ENCODE peak calls at places on chromosomes 6 and 20, in six cellular contexts. O, K, F, A, V and Y are unnamed samples.
A peak's percentile ranks its signal among the peaks of the same experiment; 100 is the strongest.

GRCh38 chr6:89986650-89987074 is 92.4 kb downstream of the GJA10 start:
- DNase-seq in O (peak; percentile 88), K (no peak), F (no peak), A (peak; percentile 35), V (no peak), Y (no peak)

GRCh38 chr6:91438570-91438969 is 851.7 kb upstream of the MAP3K7 start:
- DNase-seq in O (no peak), K (no peak), F (no peak), A (peak; percentile 11), V (no peak), Y (no peak)

GRCh38 chr6:34243901-34244884 is 4.6 kb downstream of the SMIM29 start:
- DNase-seq in O (peak; percentile 98), K (peak; percentile 63), F (peak; percentile 79), A (peak; percentile 94), V (no peak), Y (no peak)

GRCh38 chr6:17280138-17280537 is 1.0 kb upstream of the RBM24 start:
- DNase-seq in O (no peak), K (no peak), F (no peak), A (no peak), V (no peak), Y (no peak)

GRCh38 chr20:10671221-10671849 is 2.5 kb downstream of the JAG1 start:
- DNase-seq in O (peak; percentile 96), K (peak; percentile 77), F (peak; percentile 95), A (peak; percentile 92), V (peak; percentile 57), Y (no peak)

GRCh38 chr6:108543165-108543940 is 17.4 kb upstream of the FOXO3 start:
- DNase-seq in O (no peak), K (no peak), F (no peak), A (no peak), V (no peak), Y (no peak)

GRCh38 chr20:62804632-62805364 is at the start of gene OGFR:
- DNase-seq in O (peak; percentile 75), K (peak; percentile 55), F (peak; percentile 72), A (peak; percentile 90), V (no peak), Y (peak; percentile 71)

GRCh38 chr6:116145786-116146675 is 20.1 kb upstream of the COL10A1 start:
- DNase-seq in O (no peak), K (no peak), F (no peak), A (no peak), V (no peak), Y (no peak)

GRCh38 chr6:30814137-30815084 is 69.9 kb upstream of the DDR1 start:
- DNase-seq in O (peak; percentile 87), K (no peak), F (peak; percentile 65), A (peak; percentile 77), V (no peak), Y (no peak)

GRCh38 chr6:159836294-159837140 is 36.4 kb downstream of the PNLDC1 start:
- DNase-seq in O (no peak), K (no peak), F (no peak), A (no peak), V (no peak), Y (no peak)

GRCh38 chr20:59721386-59721785 is 117.0 kb downstream of the PHACTR3 start:
- DNase-seq in O (no peak), K (no peak), F (no peak), A (no peak), V (no peak), Y (no peak)

GRCh38 chr20:35600176-35600995 is 15.2 kb upstream of the SPAG4 start:
- DNase-seq in O (no peak), K (peak; percentile 71), F (no peak), A (no peak), V (no peak), Y (no peak)

GRCh38 chr6:31727717-31728671 is 1.1 kb downstream of the DDAH2 start:
- DNase-seq in O (no peak), K (no peak), F (no peak), A (no peak), V (no peak), Y (no peak)

GRCh38 chr6:30640481-30640880 is 6.5 kb upstream of the C6orf136 start:
- DNase-seq in O (no peak), K (no peak), F (no peak), A (no peak), V (no peak), Y (no peak)

GRCh38 chr6:5025911-5026819 is 22.3 kb upstream of the RPP40 start:
- DNase-seq in O (peak; percentile 58), K (peak; percentile 76), F (peak; percentile 79), A (peak; percentile 74), V (no peak), Y (no peak)

GRCh38 chr6:169725270-169726048 is 1.2 kb upstream of the PHF10 start:
- DNase-seq in O (peak; percentile 42), K (peak; percentile 66), F (peak; percentile 59), A (peak; percentile 77), V (peak; percentile 60), Y (peak; percentile 34)

GRCh38 chr6:3247255-3248146 is 11.2 kb upstream of the PSMG4 start:
- DNase-seq in O (peak; percentile 91), K (peak; percentile 75), F (no peak), A (peak; percentile 86), V (peak; percentile 99), Y (no peak)

GRCh38 chr6:73983367-73983766 is 287.4 kb downstream of the CD109 start:
- DNase-seq in O (no peak), K (no peak), F (no peak), A (peak; percentile 42), V (no peak), Y (no peak)

GRCh38 chr6:158776737-158777136 is 42.4 kb downstream of the EZR start:
- DNase-seq in O (no peak), K (no peak), F (no peak), A (no peak), V (no peak), Y (no peak)

GRCh38 chr6:7138921-7139358 is 31.2 kb downstream of the RREB1 start:
- DNase-seq in O (no peak), K (peak; percentile 64), F (no peak), A (no peak), V (no peak), Y (no peak)

GRCh38 chr6:53956804-53957203 is 154.4 kb upstream of the MLIP start:
- DNase-seq in O (no peak), K (no peak), F (no peak), A (no peak), V (no peak), Y (no peak)

GRCh38 chr20:17868146-17868545 is 100.4 kb downstream of the SNX5 start:
- DNase-seq in O (no peak), K (no peak), F (no peak), A (no peak), V (no peak), Y (no peak)